ENCODE peak calls at places on chromosomes 11 and 22, in four cellular contexts. M is sigmoid colon, I is stomach, F is HCT116. D is an unnamed sample.

GRCh38 chr11:35992551-35992950 is 48.7 kb downstream of the LDLRAD3 start:
- DNase-seq in M (no peak), I (no peak), F (no peak), D (no peak)

GRCh38 chr11:118081241-118081958 is 4.5 kb downstream of the TMPRSS4 start:
- DNase-seq in M (no peak), I (no peak), F (no peak), D (no peak)

GRCh38 chr11:44047931-44048431 is at the start of gene ACCSL:
- DNase-seq in M (peak), I (no peak), F (no peak), D (no peak)

GRCh38 chr11:92322225-92322624 is 97.6 kb downstream of the FAT3 start:
- DNase-seq in M (no peak), I (no peak), F (no peak), D (no peak)

GRCh38 chr11:33634291-33634834 is 66.3 kb downstream of the C11orf91 start:
- DNase-seq in M (no peak), I (no peak), F (peak), D (no peak)

GRCh38 chr11:4482445-4482844 is at the start of gene OR52K1:
- DNase-seq in M (no peak), I (no peak), F (no peak), D (no peak)

GRCh38 chr11:35803115-35803514 is 140.5 kb downstream of the TRIM44 start:
- DNase-seq in M (no peak), I (no peak), F (no peak), D (no peak)

GRCh38 chr11:119368121-119369034 is 13.1 kb downstream of the USP2 start:
- DNase-seq in M (peak), I (peak), F (no peak), D (no peak)

GRCh38 chr11:29641201-29641600 is 375.6 kb downstream of the KCNA4 start:
- DNase-seq in M (no peak), I (no peak), F (no peak), D (no peak)

GRCh38 chr11:61695917-61696316 is 15.7 kb downstream of the DAGLA start:
- DNase-seq in M (peak), I (peak), F (no peak), D (peak)

GRCh38 chr11:78860720-78861422 is 286.2 kb upstream of the NARS2 start:
- DNase-seq in M (no peak), I (no peak), F (no peak), D (no peak)

GRCh38 chr11:1047576-1048156 is 11.1 kb upstream of the MUC6 start:
- DNase-seq in M (peak), I (no peak), F (no peak), D (no peak)

GRCh38 chr11:62370743-62371440 is 33.6 kb downstream of the ASRGL1 start:
- DNase-seq in M (no peak), I (peak), F (no peak), D (no peak)

GRCh38 chr11:67648140-67648795 is 2.3 kb downstream of the ACY3 start:
- DNase-seq in M (no peak), I (peak), F (peak), D (peak)

GRCh38 chr11:94781822-94782221 is 13.7 kb downstream of the AMOTL1 start:
- DNase-seq in M (no peak), I (no peak), F (no peak), D (no peak)

GRCh38 chr22:22371031-22371541 is 126.5 kb downstream of the VPREB1 start:
- DNase-seq in M (no peak), I (no peak), F (no peak), D (no peak)

GRCh38 chr11:60336767-60337391 is 9.8 kb downstream of the MS4A6E start:
- DNase-seq in M (no peak), I (no peak), F (no peak), D (no peak)

GRCh38 chr11:47101452-47101851 is 75.2 kb downstream of the ARFGAP2 start:
- DNase-seq in M (no peak), I (no peak), F (no peak), D (no peak)

GRCh38 chr11:132541794-132542193 is 990.5 kb downstream of the OPCML start:
- DNase-seq in M (no peak), I (no peak), F (no peak), D (no peak)

GRCh38 chr22:33492210-33492651 is 428.0 kb downstream of the LARGE1 start:
- DNase-seq in M (no peak), I (peak), F (no peak), D (no peak)

GRCh38 chr11:34191592-34191991 is 86.2 kb downstream of the NAT10 start:
- DNase-seq in M (no peak), I (no peak), F (no peak), D (no peak)

GRCh38 chr11:2268911-2269600 is 1.3 kb downstream of the ASCL2 start:
- DNase-seq in M (no peak), I (peak), F (no peak), D (peak)

GRCh38 chr11:44740967-44741366 is 14.2 kb downstream of the TSPAN18 start:
- DNase-seq in M (peak), I (no peak), F (no peak), D (no peak)

GRCh38 chr11:130578738-130579368 is 130.4 kb downstream of the ADAMTS15 start:
- DNase-seq in M (no peak), I (peak), F (no peak), D (no peak)

GRCh38 chr11:44880953-44881352 is 69.7 kb downstream of the TP53I11 start:
- DNase-seq in M (no peak), I (no peak), F (no peak), D (no peak)

GRCh38 chr22:37340331-37341262 is 58.3 kb downstream of the CYTH4 start:
- DNase-seq in M (no peak), I (no peak), F (no peak), D (no peak)
- TF ChIP-seq POLR2AphosphoS5 in M (no peak), I (no peak), F (no peak), D (no peak)

DNA sequence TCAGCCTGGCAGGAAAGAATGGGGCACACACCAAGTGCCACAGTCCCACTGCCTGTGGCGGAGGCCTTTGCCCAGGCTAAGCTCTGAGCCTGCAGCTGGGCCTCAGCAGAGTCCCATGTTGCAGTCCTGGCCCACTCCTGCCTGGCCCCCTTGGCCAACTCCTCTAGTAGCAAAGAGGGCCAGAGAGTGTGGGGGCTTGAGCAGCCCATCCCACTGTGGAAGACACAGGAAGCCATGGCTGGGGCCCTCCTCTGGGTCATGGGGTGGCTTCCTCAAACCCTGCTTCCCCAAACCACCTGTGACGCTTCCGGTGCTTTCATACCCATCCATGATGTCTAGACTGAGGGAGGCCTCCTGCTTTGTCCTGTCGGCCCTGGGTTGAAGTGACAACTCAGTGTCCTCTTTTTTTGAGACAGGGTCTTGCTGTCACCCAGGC is 5.8 kb downstream of the RPS19BP1 start:
- DNase-seq in M (no peak), I (no peak), F (no peak), D (no peak)
- TF ChIP-seq POLR2A in M (no peak), I (no peak), F (no peak), D (no peak)

GRCh38 chr22:50531546-50532352 is 1.9 kb upstream of the TYMP start:
- DNase-seq in M (peak), I (peak), F (no peak), D (peak)
- TF ChIP-seq POLR2AphosphoS5 in M (peak), I (no peak), F (peak), D (peak)

DNA sequence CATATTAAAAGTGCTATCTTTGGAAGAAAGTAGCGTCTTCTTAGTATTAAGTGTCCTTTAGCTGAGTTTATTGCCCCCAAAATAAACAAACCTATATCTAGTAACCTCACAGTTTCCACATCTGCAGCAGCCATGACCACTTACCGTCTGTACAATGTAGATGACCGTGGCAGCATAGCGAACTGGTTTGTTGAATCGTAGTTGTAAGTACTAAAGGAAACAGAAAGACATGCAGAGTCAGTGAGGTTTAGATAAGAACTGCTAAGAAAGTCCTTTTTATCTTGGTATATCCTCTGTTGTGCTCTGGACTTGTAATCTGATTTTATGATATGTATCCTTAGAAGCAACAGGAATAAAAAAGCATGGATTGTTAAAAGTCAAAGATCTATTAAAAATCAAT is 9.4 kb downstream of the SLC5A12 start:
- DNase-seq in M (no peak), I (no peak), F (no peak), D (no peak)
- TF ChIP-seq POLR2A in M (no peak), I (no peak), F (no peak), D (no peak)

GRCh38 chr11:65616575-65617001 is 1.0 kb downstream of the PCNX3 start:
- DNase-seq in M (no peak), I (no peak), F (no peak), D (no peak)

GRCh38 chr11:65615229-65615949 is at the start of gene PCNX3:
- DNase-seq in M (peak), I (peak), F (peak), D (peak)

GRCh38 chr11:65617990-65618751 is 2.6 kb downstream of the PCNX3 start:
- DNase-seq in M (no peak), I (no peak), F (no peak), D (no peak)

GRCh38 chr11:65617136-65617850 is 1.7 kb downstream of the PCNX3 start:
- DNase-seq in M (no peak), I (no peak), F (no peak), D (no peak)

DNA sequence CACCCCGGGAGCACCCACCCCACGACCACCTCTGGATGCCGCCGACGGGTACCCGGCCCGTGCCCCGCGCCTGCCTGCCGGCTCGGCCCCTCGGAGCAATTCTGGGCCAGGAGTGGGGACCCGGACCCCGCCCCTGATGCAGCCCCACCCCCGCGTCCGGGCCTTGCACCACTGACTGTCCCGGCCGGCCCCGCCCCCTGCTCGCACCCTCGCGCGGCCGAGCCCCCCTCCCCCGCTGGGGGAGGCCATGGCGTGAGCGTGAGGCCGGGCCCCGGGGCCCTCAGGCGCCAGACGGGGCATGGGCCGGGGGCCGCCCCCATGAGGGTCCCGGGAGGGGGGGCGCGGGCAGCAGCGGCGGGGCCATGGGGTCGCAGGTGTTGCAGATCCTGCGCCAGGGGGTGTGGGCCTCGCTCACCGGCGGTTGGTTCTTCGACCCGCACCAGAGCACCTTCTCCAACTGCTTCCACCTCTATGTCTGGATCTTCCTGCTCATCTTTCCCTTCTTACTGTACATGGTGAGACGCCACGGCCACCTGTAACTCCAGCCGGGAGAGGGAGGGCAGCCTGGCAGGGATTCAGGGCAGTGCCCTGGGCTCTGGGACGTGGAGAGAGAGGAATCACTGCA is 486 bp downstream of the PCNX3 start:
- DNase-seq in M (no peak), I (peak), F (no peak), D (peak)
- TF ChIP-seq POLR2AphosphoS5 in M (no peak), I (no peak), F (no peak), D (no peak)